ENCODE peak calls at places on chromosomes 1 and 21, in four cellular contexts. One of them, this sample, is unnamed.

GRCh38 chr1:115677570-115677969 is 35.8 kb downstream of the VANGL1 start:
- DNase-seq in HepG2: no peak
- DNase-seq in WTC11: no peak
- DNase-seq in K562: no peak
- DNase-seq in this sample: no peak

GRCh38 chr1:171644805-171645483 is 7.5 kb downstream of the MYOC start:
- DNase-seq in K562: peak
- DNase-seq in WTC11: peak
- DNase-seq in HepG2: peak
- DNase-seq in this sample: peak

GRCh38 chr1:202049129-202049528 is 38.7 kb downstream of the ELF3 start:
- DNase-seq in WTC11: no peak
- DNase-seq in K562: no peak
- DNase-seq in HepG2: no peak
- DNase-seq in this sample: no peak

GRCh38 chr21:31557956-31558838 is 101.3 kb upstream of the SOD1 start:
- DNase-seq in K562: no peak
- DNase-seq in WTC11: peak
- DNase-seq in HepG2: no peak
- DNase-seq in this sample: no peak

GRCh38 chr1:56676571-56677035 is 31.5 kb downstream of the PRKAA2 start:
- DNase-seq in WTC11: no peak
- DNase-seq in HepG2: no peak
- DNase-seq in K562: no peak
- DNase-seq in this sample: no peak

GRCh38 chr1:203926025-203926540 is 64.7 kb downstream of the SNRPE start:
- DNase-seq in K562: no peak
- DNase-seq in WTC11: no peak
- DNase-seq in HepG2: no peak
- DNase-seq in this sample: no peak

GRCh38 chr1:94970783-94971182 is 43.9 kb upstream of the CNN3 start:
- DNase-seq in HepG2: no peak
- DNase-seq in WTC11: no peak
- DNase-seq in K562: no peak
- DNase-seq in this sample: no peak

GRCh38 chr1:207810173-207810572 is 58.3 kb downstream of the CD46 start:
- DNase-seq in HepG2: no peak
- DNase-seq in WTC11: no peak
- DNase-seq in K562: no peak
- DNase-seq in this sample: no peak

GRCh38 chr1:16026723-16027484 is 5.1 kb downstream of the CLCNKA start:
- DNase-seq in HepG2: no peak
- DNase-seq in WTC11: peak
- DNase-seq in K562: peak
- DNase-seq in this sample: no peak

GRCh38 chr1:21508580-21509350 is 458 bp upstream of the ALPL start:
- DNase-seq in HepG2: no peak
- DNase-seq in WTC11: peak
- DNase-seq in K562: peak
- DNase-seq in this sample: no peak
- TF ChIP-seq CBFB in HepG2: no peak
- TF ChIP-seq CBFB in WTC11: no peak
- TF ChIP-seq CBFB in K562: peak
- TF ChIP-seq CBFB in this sample: no peak

GRCh38 chr1:10161541-10162290 is 48.7 kb upstream of the KIF1B start:
- DNase-seq in K562: no peak
- DNase-seq in WTC11: no peak
- DNase-seq in HepG2: no peak
- DNase-seq in this sample: no peak
- TF ChIP-seq CBFB in K562: no peak
- TF ChIP-seq CBFB in WTC11: no peak
- TF ChIP-seq CBFB in HepG2: no peak
- TF ChIP-seq CBFB in this sample: no peak

GRCh38 chr21:43879348-43880110 is 14.5 kb downstream of the AGPAT3 start:
- DNase-seq in K562: no peak
- DNase-seq in WTC11: no peak
- DNase-seq in HepG2: no peak
- DNase-seq in this sample: no peak
- TF ChIP-seq CBFB in K562: no peak
- TF ChIP-seq CBFB in WTC11: no peak
- TF ChIP-seq CBFB in HepG2: no peak
- TF ChIP-seq CBFB in this sample: no peak

GRCh38 chr1:54230507-54231339 is 30.8 kb downstream of the MRPL37 start:
- DNase-seq in HepG2: no peak
- DNase-seq in K562: no peak
- DNase-seq in WTC11: no peak
- DNase-seq in this sample: no peak
- TF ChIP-seq CBFB in HepG2: no peak
- TF ChIP-seq CBFB in K562: no peak
- TF ChIP-seq CBFB in WTC11: no peak
- TF ChIP-seq CBFB in this sample: no peak

DNA sequence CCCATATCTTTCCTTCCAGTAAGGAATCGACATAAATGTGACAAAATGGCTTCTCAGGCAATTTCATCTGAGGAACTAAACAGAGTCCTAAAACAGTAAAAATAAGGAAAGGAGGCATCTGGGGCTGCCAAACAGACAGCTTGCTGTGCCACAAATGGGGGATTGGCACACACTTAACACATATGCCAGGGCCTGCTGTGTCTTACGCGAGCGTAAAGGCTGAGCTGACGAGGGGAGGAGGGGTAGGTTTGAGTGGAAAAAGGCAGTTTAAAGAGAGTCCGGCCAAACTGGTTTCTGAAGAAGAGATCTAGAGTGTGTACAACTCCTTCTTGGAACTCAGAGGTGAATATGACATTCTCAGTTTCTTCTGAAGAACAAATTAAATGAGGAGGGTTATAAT is 244.1 kb upstream of the MAP1LC3C start:
- DNase-seq in WTC11: no peak
- DNase-seq in K562: no peak
- DNase-seq in HepG2: no peak
- DNase-seq in this sample: no peak
- TF ChIP-seq CBFB in WTC11: no peak
- TF ChIP-seq CBFB in K562: no peak
- TF ChIP-seq CBFB in HepG2: no peak
- TF ChIP-seq CBFB in this sample: no peak

DNA sequence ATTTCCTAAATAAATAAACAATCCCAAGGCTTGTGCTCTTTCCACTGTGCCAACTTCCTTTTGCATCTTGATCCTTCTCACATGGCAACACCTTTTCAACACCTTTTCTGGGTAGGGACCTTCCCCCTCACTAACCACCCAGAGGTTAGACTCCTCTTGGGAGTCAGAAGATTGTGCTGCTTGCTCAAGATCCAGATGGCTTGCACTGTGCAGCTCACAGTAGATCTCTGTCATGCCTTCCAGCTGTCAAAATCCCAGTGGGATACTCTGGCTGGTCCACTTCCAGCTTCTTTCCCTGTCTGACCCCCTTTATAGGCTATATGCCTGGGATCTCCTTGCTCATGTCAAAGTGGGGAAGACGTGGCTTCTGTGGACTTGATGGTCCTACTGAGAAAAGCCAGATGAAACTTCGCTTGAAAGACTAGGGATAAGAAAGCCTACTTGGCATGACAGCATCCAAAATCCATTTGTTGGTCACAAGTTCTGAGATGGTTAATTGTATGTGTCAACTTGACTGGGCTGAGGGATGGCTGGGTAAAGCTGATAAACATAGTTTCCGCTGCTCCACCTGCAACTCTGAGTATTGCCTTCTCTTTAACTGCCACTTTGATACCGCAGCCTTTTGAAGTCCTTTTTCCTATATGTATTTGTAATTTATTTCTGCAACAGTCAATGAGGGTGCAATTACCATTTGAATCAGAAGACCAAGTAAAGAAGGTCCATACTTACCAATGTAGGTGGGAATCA is 74.5 kb downstream of the S1PR1 start:
- DNase-seq in K562: no peak
- DNase-seq in HepG2: no peak
- DNase-seq in WTC11: no peak
- DNase-seq in this sample: no peak
- TF ChIP-seq CBFB in K562: no peak
- TF ChIP-seq CBFB in HepG2: no peak
- TF ChIP-seq CBFB in WTC11: no peak
- TF ChIP-seq CBFB in this sample: no peak

This sample was measured in GM12878.